ENCODE peak calls at places on chromosomes 7 and 10, in ten cellular contexts. S is psoas muscle; I is keratinocyte; J is CD8-positive, alpha-beta memory T cell; T is fibroblast of lung; H is PC-3; R is gastrocnemius medialis; U is HCT116; K is mammary epithelial cell; W is IMR-90. O is an unnamed sample. For H3K27me3, the result is how much of the 10 kb centered on the place peaks cover.

GRCh38 chr7:12581897-12582296 is 11.4 kb downstream of the SCIN start:
- DNase-seq in S (no peak), I (no peak), J (no peak), T (no peak), H (no peak), R (no peak), U (no peak), K (no peak), W (peak), O (no peak)

GRCh38 chr7:49295136-49295535 is 370.8 kb downstream of the CDC14C start:
- DNase-seq in S (no peak), I (peak), J (no peak), T (no peak), H (peak), R (no peak), U (no peak), K (peak), W (no peak), O (no peak)

GRCh38 chr10:84360634-84361365 is 32.4 kb downstream of the CCSER2 start:
- DNase-seq in S (no peak), I (no peak), J (no peak), T (peak), H (no peak), R (no peak), U (no peak), K (peak), W (peak), O (no peak)

GRCh38 chr10:111923032-111923431 is 260.5 kb downstream of the GPAM start:
- DNase-seq in S (no peak), I (no peak), J (no peak), T (no peak), H (no peak), R (no peak), U (no peak), K (no peak), W (no peak), O (no peak)

GRCh38 chr7:137909042-137909441 is 62.3 kb upstream of the DGKI start:
- DNase-seq in S (no peak), I (no peak), J (no peak), T (peak), H (no peak), R (no peak), U (no peak), K (no peak), W (peak), O (peak)

GRCh38 chr10:106582291-106582690 is 582.2 kb downstream of the SORCS1 start:
- DNase-seq in S (no peak), I (no peak), J (no peak), T (no peak), H (peak), R (no peak), U (no peak), K (peak), W (peak), O (no peak)

GRCh38 chr7:87316097-87316700 is 29.3 kb upstream of the CROT start:
- DNase-seq in S (no peak), I (no peak), J (no peak), T (no peak), H (no peak), R (no peak), U (no peak), K (peak), W (no peak), O (no peak)

GRCh38 chr10:43128331-43128730 is 9.9 kb upstream of the CSGALNACT2 start:
- DNase-seq in S (no peak), I (no peak), J (no peak), T (no peak), H (no peak), R (no peak), U (no peak), K (no peak), W (no peak), O (no peak)

GRCh38 chr7:141014091-141014490 is 661 bp downstream of the MRPS33 start:
- DNase-seq in S (no peak), I (no peak), J (no peak), T (peak), H (no peak), R (no peak), U (no peak), K (no peak), W (peak), O (no peak)

GRCh38 chr7:130486963-130487324 is 4.9 kb upstream of the MEST start:
- DNase-seq in S (no peak), I (no peak), J (no peak), T (no peak), H (peak), R (no peak), U (no peak), K (no peak), W (no peak), O (no peak)

GRCh38 chr10:58818889-58819288 is 306.2 kb downstream of the BICC1 start:
- DNase-seq in S (no peak), I (no peak), J (no peak), T (peak), H (peak), R (no peak), U (no peak), K (peak), W (peak), O (no peak)

GRCh38 chr10:78375854-78376785 is 342.5 kb downstream of the RPS24 start:
- DNase-seq in S (no peak), I (no peak), J (no peak), T (no peak), H (no peak), R (no peak), U (no peak), K (no peak), W (no peak), O (no peak)

GRCh38 chr7:82444220-82445049 is 858 bp upstream of the CACNA2D1 start:
- DNase-seq in S (no peak), I (no peak), J (no peak), T (no peak), H (peak), R (peak), U (no peak), K (peak), W (no peak), O (no peak)

GRCh38 chr7:108499575-108499974 is 26.4 kb downstream of the PNPLA8 start:
- DNase-seq in S (no peak), I (no peak), J (no peak), T (peak), H (no peak), R (no peak), U (no peak), K (peak), W (peak), O (no peak)

GRCh38 chr7:101216001-101216859 is 1.2 kb downstream of the PLOD3 start:
- DNase-seq in S (no peak), I (no peak), J (no peak), T (no peak), H (peak), R (no peak), U (no peak), K (no peak), W (peak), O (peak)

GRCh38 chr7:18607025-18607424 is 111.5 kb downstream of the HDAC9 start:
- DNase-seq in S (no peak), I (no peak), J (no peak), T (peak), H (peak), R (no peak), U (no peak), K (peak), W (peak), O (no peak)

GRCh38 chr7:42753917-42754363 is 157.9 kb downstream of the C7orf25 start:
- DNase-seq in S (no peak), I (no peak), J (no peak), T (no peak), H (no peak), R (no peak), U (no peak), K (no peak), W (no peak), O (no peak)

GRCh38 chr7:157671358-157672255 is 334.8 kb downstream of the DNAJB6 start:
- DNase-seq in S (no peak), I (no peak), J (no peak), T (no peak), H (no peak), R (no peak), U (no peak), K (no peak), W (no peak), O (no peak)

GRCh38 chr10:131577786-131578471 is 266.4 kb upstream of the TCERG1L start:
- DNase-seq in S (no peak), I (no peak), J (no peak), T (no peak), H (no peak), R (no peak), U (no peak), K (no peak), W (no peak), O (peak)

GRCh38 chr10:71211053-71211452 is 1.3 kb upstream of the UNC5B start:
- DNase-seq in S (no peak), I (no peak), J (no peak), T (no peak), H (no peak), R (no peak), U (no peak), K (no peak), W (no peak), O (peak)

GRCh38 chr7:127877951-127878350 is 153.3 kb downstream of the LRRC4 start:
- DNase-seq in S (no peak), I (no peak), J (no peak), T (no peak), H (no peak), R (no peak), U (no peak), K (no peak), W (no peak), O (no peak)

GRCh38 chr10:49568235-49568634 is 29.3 kb upstream of the ERCC6 start:
- DNase-seq in S (no peak), I (no peak), J (no peak), T (peak), H (peak), R (no peak), U (no peak), K (peak), W (peak), O (no peak)

GRCh38 chr10:103473261-103473671 is 5.8 kb downstream of the CALHM3 start:
- DNase-seq in S (peak), I (no peak), J (no peak), T (no peak), H (no peak), R (no peak), U (no peak), K (no peak), W (no peak), O (no peak)

GRCh38 chr10:45000764-45001381 is at the start of gene ZNF22:
- DNase-seq in S (peak), I (no peak), J (peak), T (peak), H (peak), R (no peak), U (no peak), K (peak), W (peak), O (peak)

GRCh38 chr7:798921-799470 is 33.3 kb upstream of the SUN1 start:
- DNase-seq in S (peak), I (no peak), J (no peak), T (no peak), H (no peak), R (no peak), U (no peak), K (no peak), W (no peak), O (no peak)

GRCh38 chr7:78090616-78091015 is 292.0 kb downstream of the PHTF2 start:
- DNase-seq in S (no peak), I (no peak), J (no peak), T (peak), H (no peak), R (no peak), U (no peak), K (no peak), W (peak), O (no peak)

GRCh38 chr10:34815174-34816066 is at the start of gene PARD3:
- DNase-seq in S (peak), I (no peak), J (no peak), T (peak), H (peak), R (peak), U (no peak), K (peak), W (peak), O (peak)

GRCh38 chr7:146791344-146792300 is 675.0 kb downstream of the CNTNAP2 start:
- DNase-seq in S (no peak), I (no peak), J (no peak), T (peak), H (no peak), R (no peak), U (no peak), K (no peak), W (no peak), O (no peak)

GRCh38 chr7:73521636-73522080 is 435 bp downstream of the BAZ1B start:
- DNase-seq in S (peak), I (no peak), J (no peak), T (no peak), H (peak), R (peak), U (no peak), K (no peak), W (peak), O (peak)

DNA sequence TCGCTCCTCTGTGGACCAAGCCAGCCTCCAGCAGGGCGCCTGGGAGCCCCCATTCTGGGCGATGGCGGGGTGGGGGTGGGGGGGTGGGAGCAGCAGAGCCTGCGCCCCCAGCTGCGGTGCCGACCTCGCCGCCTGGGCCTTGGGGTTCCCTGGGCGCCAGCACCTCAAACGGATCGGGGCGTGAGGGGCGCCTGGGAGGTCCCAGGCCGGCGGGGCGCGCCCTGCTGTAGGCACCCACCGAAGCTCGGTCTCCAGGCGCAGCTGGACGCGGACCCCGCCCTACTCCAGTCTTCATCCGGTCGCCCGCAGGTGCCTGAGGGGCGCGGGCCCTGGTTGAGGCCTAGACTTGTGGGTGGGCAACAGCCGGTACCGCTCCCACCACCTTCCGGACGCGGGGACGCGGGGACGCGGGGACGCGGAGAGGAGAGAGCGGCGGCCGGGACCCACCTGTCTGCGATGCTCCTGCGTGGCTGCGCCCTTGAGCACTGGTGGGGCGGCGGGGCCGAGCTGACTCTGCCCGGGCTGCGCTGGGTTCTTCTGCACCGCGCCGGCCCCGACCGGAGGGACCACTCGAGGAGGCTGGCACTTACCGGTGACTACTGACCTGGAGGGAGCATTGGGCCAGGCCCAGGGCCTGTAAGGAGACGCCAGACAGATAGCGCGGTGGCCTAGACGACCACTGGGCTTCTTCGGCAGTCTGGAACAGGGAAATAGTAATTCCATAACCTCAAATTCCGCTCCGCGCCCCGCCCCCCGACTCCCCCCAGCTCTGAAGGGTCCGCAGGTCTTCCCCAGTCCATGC is 5.5 kb upstream of the KCP start:
- DNase-seq in S (peak), I (no peak), J (no peak), T (no peak), H (no peak), R (no peak), U (no peak), K (no peak), W (no peak), O (no peak)
- H3K27me3 ChIP-seq in S (under half), I (half or more), J (under half), T (under half), H (under half), R (under half), U (under half), K (under half), W (half or more), O (under half)

GRCh38 chr10:22252801-22253577 is 35.2 kb upstream of the EBLN1 start:
- DNase-seq in S (peak), I (no peak), J (peak), T (peak), H (no peak), R (no peak), U (no peak), K (no peak), W (no peak), O (peak)
- H3K27me3 ChIP-seq in S (under half), I (under half), J (under half), T (under half), H (under half), R (under half), U (under half), K (under half), W (under half), O (under half)

GRCh38 chr7:150986556-150986955 is 4.3 kb upstream of the NOS3 start:
- DNase-seq in S (no peak), I (no peak), J (no peak), T (no peak), H (no peak), R (no peak), U (no peak), K (no peak), W (no peak), O (no peak)
- H3K27me3 ChIP-seq in S (under half), I (under half), J (under half), T (under half), H (under half), R (under half), U (under half), K (under half), W (under half), O (half or more)

DNA sequence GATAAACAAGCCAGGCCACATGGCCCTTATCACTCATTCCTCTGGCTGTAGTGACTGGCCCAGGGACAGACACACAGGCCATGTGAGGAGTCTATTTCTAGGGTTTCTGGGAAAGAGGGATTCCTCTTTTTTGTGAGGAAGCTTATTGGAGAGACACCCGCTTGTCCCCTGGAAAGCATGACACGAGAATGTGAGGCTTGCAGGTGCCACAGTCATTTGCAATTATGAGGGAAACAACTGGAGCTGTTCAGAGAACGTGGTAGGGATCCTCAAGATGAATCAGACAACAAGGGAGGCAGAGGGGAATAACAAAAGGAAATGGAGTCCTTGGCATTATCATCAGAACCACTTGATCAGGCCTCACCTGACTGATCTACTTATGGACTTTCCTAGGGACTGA is 64.5 kb downstream of the ADCYAP1R1 start:
- DNase-seq in S (no peak), I (no peak), J (no peak), T (no peak), H (no peak), R (no peak), U (no peak), K (no peak), W (no peak), O (no peak)
- H3K27me3 ChIP-seq in S (under half), I (under half), J (under half), T (under half), H (under half), R (under half), U (half or more), K (under half), W (under half), O (under half)

DNA sequence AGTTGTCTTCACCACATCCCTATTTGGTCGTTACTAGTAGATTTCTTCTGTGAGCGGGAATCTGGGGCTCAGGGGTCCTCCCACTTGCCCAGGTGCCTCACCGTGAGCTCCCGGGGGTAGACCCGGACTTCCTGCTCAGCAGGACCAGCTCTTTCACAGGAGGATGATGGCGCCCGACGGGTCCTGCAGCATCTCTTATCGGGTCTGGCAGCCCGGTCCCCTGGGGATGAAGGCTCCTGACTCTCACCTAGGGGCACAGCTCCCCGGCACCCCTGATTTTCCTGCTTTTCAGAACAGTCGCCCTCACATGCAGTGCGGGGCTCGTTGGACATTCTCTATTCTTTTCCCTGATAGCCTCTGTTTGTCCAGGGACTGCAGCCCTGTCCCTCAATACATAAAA is 33.0 kb upstream of the SHH start:
- DNase-seq in S (no peak), I (no peak), J (no peak), T (no peak), H (no peak), R (no peak), U (no peak), K (no peak), W (no peak), O (no peak)
- H3K27me3 ChIP-seq in S (under half), I (under half), J (under half), T (under half), H (under half), R (under half), U (under half), K (under half), W (under half), O (under half)

DNA sequence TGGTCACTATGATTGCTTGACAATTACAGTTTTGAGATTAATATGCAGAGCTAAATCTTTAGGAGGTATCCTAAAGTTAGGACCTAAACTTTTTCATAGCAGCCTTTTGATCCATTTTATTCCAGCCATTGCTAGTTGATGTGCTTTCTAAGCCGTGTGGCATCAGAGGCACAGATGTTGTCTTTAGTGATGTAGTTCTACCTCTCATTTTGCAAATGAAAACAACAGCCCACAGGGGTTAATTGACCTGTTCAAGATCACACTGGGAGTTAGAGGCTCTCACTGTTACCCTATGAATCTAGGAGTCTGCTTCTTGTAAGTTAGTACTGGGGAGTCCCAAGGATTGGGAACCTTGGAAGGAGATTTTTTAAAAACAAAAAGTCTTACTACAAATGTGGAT is 10.6 kb downstream of the AUTS2 start:
- DNase-seq in S (no peak), I (no peak), J (no peak), T (no peak), H (no peak), R (no peak), U (no peak), K (no peak), W (no peak), O (no peak)
- H3K27me3 ChIP-seq in S (under half), I (under half), J (under half), T (under half), H (under half), R (under half), U (under half), K (under half), W (under half), O (under half)

GRCh38 chr7:27174077-27175004 is at the start of gene HOXA10:
- DNase-seq in S (peak), I (no peak), J (no peak), T (no peak), H (peak), R (peak), U (no peak), K (no peak), W (no peak), O (peak)

GRCh38 chr7:27172388-27172774 is 1.7 kb downstream of the HOXA10 start:
- DNase-seq in S (peak), I (no peak), J (no peak), T (no peak), H (no peak), R (peak), U (no peak), K (no peak), W (no peak), O (peak)

GRCh38 chr7:27175005-27175625 is 995 bp upstream of the HOXA10 start:
- DNase-seq in S (peak), I (no peak), J (no peak), T (no peak), H (peak), R (peak), U (no peak), K (no peak), W (no peak), O (peak)

GRCh38 chr7:27172823-27173411 is 1.2 kb downstream of the HOXA10 start:
- DNase-seq in S (peak), I (no peak), J (no peak), T (no peak), H (peak), R (peak), U (no peak), K (no peak), W (no peak), O (peak)

GRCh38 chr7:27173412-27174076 is 576 bp downstream of the HOXA10 start:
- DNase-seq in S (peak), I (no peak), J (no peak), T (no peak), H (no peak), R (peak), U (no peak), K (no peak), W (no peak), O (peak)
- H3K27me3 ChIP-seq in S (under half), I (under half), J (half or more), T (half or more), H (under half), R (under half), U (under half), K (under half), W (half or more), O (under half)

DNA sequence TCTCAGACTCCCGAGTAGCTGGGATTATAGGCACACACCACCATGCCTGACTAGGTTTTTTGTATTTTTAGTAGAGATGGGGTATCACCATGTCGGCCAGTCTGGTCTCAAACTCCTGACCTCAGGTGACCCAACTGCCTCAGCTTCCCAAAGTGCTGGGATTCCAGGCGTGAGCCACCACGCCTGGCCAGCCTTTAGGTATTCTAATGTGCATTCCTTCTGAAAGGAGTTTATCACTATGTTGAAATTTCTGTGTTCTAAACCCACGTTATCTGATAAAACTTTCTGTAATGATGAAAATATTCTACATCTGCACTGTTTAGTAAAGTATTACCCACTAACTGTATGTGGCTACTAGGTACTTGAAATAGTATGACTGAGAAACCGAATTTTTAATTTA is 110.6 kb upstream of the IMMP2L start:
- DNase-seq in S (no peak), I (no peak), J (no peak), T (no peak), H (no peak), R (no peak), U (no peak), K (no peak), W (no peak), O (no peak)
- H3K27me3 ChIP-seq in S (under half), I (under half), J (under half), T (under half), H (under half), R (under half), U (under half), K (under half), W (under half), O (under half)